ENCODE peak calls at places on chromosomes 7 and 10, in eight cellular contexts. B, F, N, I, O, D, T and L are unnamed samples.
A peak's percentile ranks its signal among the peaks of the same experiment; 100 is the strongest.

GRCh38 chr10:86971146-86971991 is 3.1 kb downstream of the ADIRF start:
- DNase-seq in B (peak; percentile 87), F (peak; percentile 76), N (no peak), I (peak; percentile 89), O (peak; percentile 67), D (peak; percentile 73), T (peak; percentile 95), L (peak; percentile 79)

GRCh38 chr7:47153076-47153475 is 428.8 kb downstream of the TNS3 start:
- DNase-seq in B (peak; percentile 70), F (no peak), N (no peak), I (peak; percentile 95), O (no peak), D (peak; percentile 64), T (peak; percentile 70), L (peak; percentile 13)

GRCh38 chr7:81584667-81585066 is 185.2 kb downstream of the HGF start:
- DNase-seq in B (no peak), F (no peak), N (no peak), I (peak; percentile 81), O (no peak), D (no peak), T (no peak), L (no peak)

GRCh38 chr10:131231965-131232541 is 79.5 kb downstream of the TCERG1L start:
- DNase-seq in B (no peak), F (no peak), N (no peak), I (no peak), O (no peak), D (no peak), T (no peak), L (no peak)

GRCh38 chr7:30828591-30828990 is 57.4 kb downstream of the MINDY4 start:
- DNase-seq in B (no peak), F (no peak), N (no peak), I (no peak), O (no peak), D (no peak), T (no peak), L (no peak)

GRCh38 chr7:16129431-16130126 is 291.8 kb downstream of the CRPPA start:
- DNase-seq in B (peak; percentile 86), F (no peak), N (peak; percentile 7), I (peak; percentile 76), O (no peak), D (peak; percentile 55), T (no peak), L (peak; percentile 42)

GRCh38 chr7:135939268-135939667 is 37.9 kb downstream of the MTPN start:
- DNase-seq in B (no peak), F (peak; percentile 40), N (no peak), I (no peak), O (no peak), D (no peak), T (no peak), L (no peak)

GRCh38 chr7:99929730-99930053 is 272 bp upstream of the GJC3 start:
- DNase-seq in B (no peak), F (no peak), N (no peak), I (no peak), O (no peak), D (no peak), T (no peak), L (no peak)

GRCh38 chr7:86900886-86901285 is 158.6 kb downstream of the ELAPOR2 start:
- DNase-seq in B (no peak), F (no peak), N (no peak), I (no peak), O (no peak), D (no peak), T (no peak), L (no peak)

GRCh38 chr10:105950410-105950809 is 1214.1 kb downstream of the SORCS1 start:
- DNase-seq in B (peak; percentile 65), F (peak; percentile 85), N (no peak), I (peak; percentile 32), O (peak; percentile 56), D (no peak), T (peak; percentile 82), L (peak; percentile 81)

GRCh38 chr10:42551582-42552187 is 86.7 kb downstream of the ZNF33B start:
- DNase-seq in B (no peak), F (no peak), N (no peak), I (peak; percentile 3), O (no peak), D (no peak), T (no peak), L (no peak)

GRCh38 chr7:134315679-134316538 is 821 bp downstream of the SLC35B4 start:
- DNase-seq in B (peak; percentile 6), F (peak; percentile 60), N (no peak), I (peak; percentile 31), O (peak; percentile 21), D (peak; percentile 43), T (peak; percentile 36), L (peak; percentile 17)

GRCh38 chr7:5517057-5517456 is 93.4 kb upstream of the TNRC18 start:
- DNase-seq in B (no peak), F (no peak), N (no peak), I (no peak), O (no peak), D (no peak), T (no peak), L (no peak)

GRCh38 chr10:124798781-124799180 is 2.8 kb upstream of the ABRAXAS2 start:
- DNase-seq in B (no peak), F (no peak), N (no peak), I (no peak), O (no peak), D (no peak), T (no peak), L (no peak)

GRCh38 chr10:70296406-70296899 is 12.6 kb upstream of the NPFFR1 start:
- DNase-seq in B (peak; percentile 96), F (no peak), N (no peak), I (peak; percentile 94), O (no peak), D (peak; percentile 79), T (peak; percentile 48), L (no peak)

GRCh38 chr10:70295321-70295720 is 11.5 kb upstream of the NPFFR1 start:
- DNase-seq in B (peak; percentile 20), F (no peak), N (peak; percentile 38), I (no peak), O (no peak), D (no peak), T (no peak), L (no peak)

GRCh38 chr10:70295946-70296345 is 12.1 kb upstream of the NPFFR1 start:
- DNase-seq in B (no peak), F (no peak), N (no peak), I (no peak), O (no peak), D (no peak), T (no peak), L (no peak)

GRCh38 chr10:70299876-70300275 is 16.1 kb upstream of the NPFFR1 start:
- DNase-seq in B (no peak), F (no peak), N (no peak), I (no peak), O (no peak), D (no peak), T (no peak), L (no peak)

GRCh38 chr10:70297224-70297623 is 13.4 kb upstream of the NPFFR1 start:
- DNase-seq in B (no peak), F (no peak), N (no peak), I (no peak), O (no peak), D (no peak), T (no peak), L (no peak)
- H3K27ac ChIP-seq in B (no peak overlapping the region), F (no peak overlapping the region), N (no peak overlapping the region), I (peak overlapping the region; percentile 30), O (no peak overlapping the region), D (no peak overlapping the region), T (no peak overlapping the region), L (no peak overlapping the region)

DNA sequence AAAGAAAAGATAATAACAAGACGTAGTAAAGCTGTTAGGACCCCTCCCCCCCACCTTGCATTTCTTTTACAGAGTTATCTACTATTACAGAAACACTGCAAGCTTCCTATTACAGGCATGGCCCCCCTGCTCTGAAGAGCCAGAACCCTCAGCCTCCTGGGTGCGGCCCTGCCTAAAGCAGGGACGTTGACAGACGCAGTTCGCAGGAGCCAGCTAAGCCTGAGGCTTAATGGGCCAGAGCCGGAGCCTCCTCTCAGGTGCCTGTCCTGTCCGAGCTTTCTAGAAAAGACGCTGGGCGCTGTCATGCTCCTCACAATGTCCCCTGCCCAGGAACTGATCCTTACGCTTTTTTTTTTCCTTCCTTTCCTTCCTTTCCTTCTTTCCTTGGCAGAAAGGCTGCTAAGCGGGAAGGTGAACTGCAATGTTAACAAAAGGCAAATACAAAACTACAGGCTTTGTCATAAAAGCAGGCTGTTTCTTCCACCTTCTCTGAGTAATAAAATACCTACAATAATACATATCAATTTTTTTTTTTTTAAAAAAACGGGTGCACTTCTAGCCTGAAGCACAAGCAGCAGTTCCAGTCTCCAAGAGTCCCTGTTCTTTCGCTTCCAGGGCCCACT is 11.4 kb downstream of the MNX1 start:
- DNase-seq in B (no peak), F (peak; percentile 58), N (no peak), I (no peak), O (no peak), D (no peak), T (no peak), L (no peak)
- TF ChIP-seq EZH2 in B (no peak), F (peak; percentile 75), N (peak; percentile 47), I (peak; percentile 76), O (no peak), D (no peak), T (no peak), L (no peak)

DNA sequence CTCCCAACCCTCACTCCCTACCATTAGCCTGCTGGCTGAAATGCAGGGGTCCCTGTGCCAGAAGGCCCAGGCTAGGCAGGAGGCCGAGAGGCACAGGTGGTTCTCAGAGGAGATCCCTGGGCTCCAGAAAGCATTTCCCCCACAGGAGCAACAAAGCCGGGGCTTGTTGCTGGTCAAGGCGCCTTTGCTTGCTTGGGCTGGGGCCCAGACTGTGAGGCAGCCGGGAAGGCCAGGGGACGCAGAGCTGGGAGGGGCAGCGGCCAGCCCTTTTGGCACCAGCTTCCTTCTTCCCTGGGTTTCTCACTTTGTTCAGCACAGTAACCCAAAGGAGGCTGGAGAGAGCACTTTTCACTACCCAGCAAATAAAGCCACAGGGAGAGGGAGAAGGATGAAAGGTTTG is 48.6 kb downstream of the FBXW4 start:
- DNase-seq in B (no peak), F (no peak), N (no peak), I (no peak), O (no peak), D (no peak), T (no peak), L (no peak)
- H3K27ac ChIP-seq in B (no peak overlapping the region), F (no peak overlapping the region), N (no peak overlapping the region), I (no peak overlapping the region), O (no peak overlapping the region), D (no peak overlapping the region), T (no peak overlapping the region), L (no peak overlapping the region)

DNA sequence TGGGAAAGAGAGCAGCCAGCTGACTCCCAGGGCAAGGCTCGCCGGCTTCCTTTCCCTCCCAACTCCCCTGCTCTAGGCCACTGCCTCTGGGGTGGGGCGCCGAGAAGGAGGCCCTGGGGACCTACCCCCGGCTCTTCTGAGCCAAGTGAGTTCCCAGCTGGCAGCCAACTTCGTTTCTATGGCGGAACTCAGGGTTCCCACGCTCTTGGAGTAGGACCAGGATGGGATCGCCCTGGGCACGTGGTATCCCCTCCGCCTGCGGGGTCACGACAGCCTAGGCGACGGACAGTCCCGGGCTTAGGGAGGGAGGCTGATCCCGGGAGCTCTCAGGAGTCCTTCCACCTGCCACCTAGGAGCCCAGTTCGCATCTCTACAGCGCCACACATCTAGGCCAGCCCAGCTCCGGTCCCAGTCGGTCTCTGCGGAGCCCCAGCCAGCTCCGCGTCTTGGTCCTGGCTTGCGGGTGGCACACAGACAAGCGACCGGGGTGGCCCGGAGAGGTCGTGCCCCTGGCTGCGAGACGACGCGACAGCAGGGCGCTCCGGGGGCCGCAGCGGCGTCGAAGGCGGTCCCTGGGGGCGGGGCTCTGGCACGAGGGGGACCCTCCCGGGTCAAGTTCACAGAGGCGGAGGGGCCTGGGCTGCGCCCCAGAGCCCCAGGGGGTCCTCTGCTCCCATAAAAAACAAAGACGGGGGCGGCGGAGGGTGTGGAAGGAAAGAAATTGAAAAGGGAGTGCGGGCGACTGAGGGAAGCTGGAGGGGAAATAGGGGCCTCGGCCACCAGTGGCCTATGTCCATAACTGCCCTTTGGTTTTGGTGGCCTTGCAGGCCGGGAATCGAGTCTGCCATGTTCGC is 20.4 kb upstream of the GATA3 start:
- DNase-seq in B (no peak), F (peak; percentile 72), N (no peak), I (no peak), O (no peak), D (no peak), T (no peak), L (no peak)
- TF ChIP-seq EZH2 in B (no peak), F (peak; percentile 16), N (peak; percentile 63), I (no peak), O (no peak), D (no peak), T (peak; percentile 58), L (no peak)